ENCODE peak calls at places on chromosomes 5 and 9, in eight cellular contexts. J is lower lobe of right lung, M is fibroblast of the aortic adventitia, N is osteoblast, Y is glutamatergic neuron, C is Calu3, W is RWPE1, V is MCF 10A. Z is an unnamed sample.

GRCh38 chr5:1315018-1315708 is 20.3 kb upstream of the TERT start:
- DNase-seq in J (peak), M (no peak), N (peak), Y (no peak), C (no peak), W (no peak), V (no peak), Z (no peak)

GRCh38 chr9:136244776-136245193 is 827 bp downstream of the QSOX2 start:
- DNase-seq in J (no peak), M (no peak), N (no peak), Y (no peak), C (no peak), W (no peak), V (no peak), Z (no peak)

GRCh38 chr5:177445052-177446016 is 1.3 kb upstream of the PRR7 start:
- DNase-seq in J (no peak), M (no peak), N (peak), Y (no peak), C (no peak), W (no peak), V (no peak), Z (no peak)

GRCh38 chr9:91197232-91198181 is 164.2 kb downstream of the AUH start:
- DNase-seq in J (peak), M (peak), N (peak), Y (no peak), C (peak), W (peak), V (peak), Z (no peak)

GRCh38 chr9:127781821-127782220 is 3.4 kb upstream of the SH2D3C start:
- DNase-seq in J (no peak), M (no peak), N (no peak), Y (no peak), C (no peak), W (no peak), V (no peak), Z (no peak)

GRCh38 chr5:37777472-37778135 is 62.2 kb downstream of the GDNF start:
- DNase-seq in J (no peak), M (peak), N (peak), Y (no peak), C (no peak), W (no peak), V (no peak), Z (no peak)

GRCh38 chr9:35771079-35771441 is 17.0 kb upstream of the MSMP start:
- DNase-seq in J (no peak), M (no peak), N (no peak), Y (no peak), C (no peak), W (no peak), V (no peak), Z (no peak)

GRCh38 chr9:31272456-31273295 is 1111.8 kb upstream of the ACO1 start:
- DNase-seq in J (no peak), M (no peak), N (no peak), Y (no peak), C (peak), W (peak), V (peak), Z (no peak)

GRCh38 chr9:96868709-96869108 is 14.4 kb upstream of the ZNF782 start:
- DNase-seq in J (no peak), M (no peak), N (no peak), Y (no peak), C (peak), W (no peak), V (no peak), Z (no peak)

GRCh38 chr9:96874201-96874785 is 20.0 kb upstream of the ZNF782 start:
- DNase-seq in J (no peak), M (no peak), N (no peak), Y (no peak), C (no peak), W (no peak), V (no peak), Z (no peak)

GRCh38 chr9:96867282-96867814 is 13.0 kb upstream of the ZNF782 start:
- DNase-seq in J (no peak), M (no peak), N (no peak), Y (no peak), C (no peak), W (no peak), V (no peak), Z (no peak)

GRCh38 chr9:96874947-96875459 is 20.7 kb upstream of the ZNF782 start:
- DNase-seq in J (no peak), M (no peak), N (no peak), Y (no peak), C (peak), W (peak), V (peak), Z (no peak)

GRCh38 chr9:96871176-96871575 is 16.9 kb upstream of the ZNF782 start:
- DNase-seq in J (no peak), M (no peak), N (no peak), Y (no peak), C (no peak), W (no peak), V (peak), Z (no peak)
- TF ChIP-seq CTCF in J (no peak), M (no peak), N (no peak), Y (no peak), C (no peak), W (no peak), V (no peak), Z (no peak)

GRCh38 chr9:79637180-79637925 is 65.6 kb downstream of the TLE4 start:
- DNase-seq in J (no peak), M (no peak), N (no peak), Y (no peak), C (no peak), W (no peak), V (no peak), Z (no peak)

GRCh38 chr9:79633558-79633957 is 61.8 kb downstream of the TLE4 start:
- DNase-seq in J (no peak), M (no peak), N (no peak), Y (no peak), C (no peak), W (no peak), V (no peak), Z (no peak)

GRCh38 chr9:79630521-79631403 is 59.0 kb downstream of the TLE4 start:
- DNase-seq in J (no peak), M (no peak), N (no peak), Y (no peak), C (no peak), W (no peak), V (no peak), Z (no peak)

GRCh38 chr9:79629721-79630120 is 58.0 kb downstream of the TLE4 start:
- DNase-seq in J (no peak), M (no peak), N (no peak), Y (no peak), C (no peak), W (no peak), V (no peak), Z (no peak)

GRCh38 chr9:79632060-79632459 is 60.3 kb downstream of the TLE4 start:
- DNase-seq in J (no peak), M (no peak), N (no peak), Y (no peak), C (no peak), W (no peak), V (no peak), Z (no peak)
- TF ChIP-seq CTCF in J (no peak), M (no peak), N (no peak), Y (no peak), C (no peak), W (no peak), V (no peak), Z (no peak)

GRCh38 chr9:22009563-22009867 is 410 bp upstream of the CDKN2B start:
- DNase-seq in J (no peak), M (no peak), N (no peak), Y (no peak), C (no peak), W (no peak), V (no peak), Z (no peak)
- TF ChIP-seq CTCF in J (no peak), M (peak), N (peak), Y (no peak), C (no peak), W (no peak), V (no peak), Z (no peak)

GRCh38 chr5:134648425-134649162 is at the start of gene SEC24A:
- DNase-seq in J (peak), M (peak), N (peak), Y (peak), C (peak), W (peak), V (peak), Z (peak)
- TF ChIP-seq CTCF in J (no peak), M (no peak), N (no peak), Y (no peak), C (no peak), W (no peak), V (no peak), Z (no peak)

GRCh38 chr5:87541033-87541432 is 128.3 kb upstream of the CCNH start:
- DNase-seq in J (no peak), M (peak), N (peak), Y (no peak), C (peak), W (peak), V (peak), Z (no peak)
- TF ChIP-seq CTCF in J (no peak), M (no peak), N (no peak), Y (no peak), C (no peak), W (no peak), V (no peak), Z (peak)

DNA sequence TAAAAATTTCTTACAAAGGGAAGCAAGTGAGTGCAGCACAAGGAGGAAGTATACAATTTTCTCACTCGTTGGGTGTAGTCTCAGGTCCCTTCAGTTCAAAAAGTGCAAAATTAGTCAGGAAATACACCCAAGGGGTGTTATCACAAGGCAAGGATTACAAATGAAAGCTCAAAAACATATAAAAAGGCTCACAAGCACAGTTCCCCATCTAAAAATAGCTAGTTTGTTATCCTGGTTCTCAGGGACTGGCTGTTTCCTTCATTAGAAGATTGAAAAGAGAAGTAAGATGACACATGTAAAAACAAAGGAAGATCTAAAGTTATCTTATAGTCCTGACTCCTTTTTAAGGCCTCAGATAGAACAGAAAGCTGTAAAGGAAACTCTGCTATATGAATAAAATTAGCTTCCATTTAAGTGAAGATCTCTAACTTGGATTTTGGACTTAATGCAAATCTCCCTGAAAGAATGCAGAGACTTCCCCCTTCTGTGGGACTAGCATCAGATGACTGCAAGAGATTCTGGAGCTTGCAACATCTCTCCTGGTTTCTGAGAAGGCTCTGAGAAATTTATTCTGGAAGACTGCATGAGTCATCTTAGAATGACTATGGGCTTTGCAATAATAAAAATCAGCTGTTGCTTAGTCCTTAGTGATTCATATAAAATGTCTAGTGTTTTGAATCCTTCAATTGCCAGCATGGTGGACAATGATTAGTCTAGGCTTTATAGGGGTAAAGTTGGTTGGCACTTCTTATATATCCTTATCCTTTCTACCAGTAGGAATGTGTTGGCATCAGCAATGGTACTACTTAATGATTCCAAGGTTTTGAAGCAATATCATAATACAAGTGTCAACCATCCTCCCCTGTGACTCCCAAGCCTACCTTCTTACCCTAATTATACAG is 25.4 kb downstream of the DAB2 start:
- DNase-seq in J (no peak), M (peak), N (peak), Y (no peak), C (peak), W (peak), V (peak), Z (no peak)
- TF ChIP-seq CTCF in J (no peak), M (no peak), N (no peak), Y (no peak), C (no peak), W (no peak), V (no peak), Z (no peak)

GRCh38 chr9:107487521-107488399 is 1.8 kb downstream of the KLF4 start:
- DNase-seq in J (peak), M (peak), N (peak), Y (peak), C (peak), W (no peak), V (no peak), Z (no peak)
- TF ChIP-seq CTCF in J (peak), M (peak), N (peak), Y (peak), C (peak), W (peak), V (peak), Z (peak)

DNA sequence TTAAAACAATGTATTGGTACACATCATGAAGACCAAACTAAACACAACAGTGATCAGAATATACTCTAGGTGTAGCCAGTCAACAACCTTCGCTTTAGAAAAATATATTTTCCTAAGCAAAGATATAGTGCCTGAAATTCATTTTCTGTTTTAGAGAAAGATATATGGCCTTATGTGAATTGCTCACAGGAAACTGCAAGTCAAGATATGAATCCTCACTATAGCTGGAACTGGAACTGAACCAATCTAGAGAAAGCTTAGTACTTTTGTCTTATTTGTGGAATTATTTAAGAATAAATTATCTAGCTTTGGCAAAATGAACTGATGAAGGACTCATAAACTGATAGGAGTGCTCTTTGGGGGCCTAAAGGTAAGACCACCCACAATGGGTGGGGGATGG is 27.3 kb downstream of the GZMK start:
- DNase-seq in J (no peak), M (no peak), N (no peak), Y (no peak), C (no peak), W (no peak), V (no peak), Z (no peak)
- TF ChIP-seq CTCF in J (no peak), M (no peak), N (no peak), Y (no peak), C (no peak), W (no peak), V (no peak), Z (no peak)

DNA sequence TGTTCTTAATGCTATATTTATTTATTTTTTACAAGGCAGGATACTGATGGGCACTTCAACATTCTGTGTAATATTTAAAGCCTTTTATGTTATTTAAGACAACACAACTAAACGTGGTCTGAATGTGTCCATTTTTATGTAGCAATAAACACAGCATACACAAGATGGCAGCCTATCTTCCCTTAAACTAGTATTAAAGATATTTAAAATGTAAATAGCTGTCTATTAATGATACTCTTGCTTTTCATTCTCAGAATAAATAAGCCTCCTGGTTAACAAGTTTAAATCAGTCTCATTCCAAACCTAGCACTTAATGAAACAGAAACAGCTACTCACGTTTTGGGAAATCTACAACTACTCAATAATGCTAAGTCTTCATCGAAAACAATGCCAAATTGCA is 315.7 kb downstream of the MCTP1 start:
- DNase-seq in J (no peak), M (peak), N (no peak), Y (no peak), C (no peak), W (peak), V (peak), Z (no peak)
- TF ChIP-seq CTCF in J (peak), M (peak), N (peak), Y (no peak), C (no peak), W (no peak), V (peak), Z (peak)

Z was measured in D721Med.